ENCODE peak calls at places on chromosome 2, in four cellular contexts. N, T, P and G are unnamed samples.

GRCh38 chr2:70123051-70123828 is 36.0 kb downstream of the PCBP1 start:
- DNase-seq in N (peak), T (no peak), P (no peak), G (peak)

GRCh38 chr2:143034292-143035074 is 94.7 kb upstream of the ARHGAP15 start:
- DNase-seq in N (peak), T (peak), P (no peak), G (no peak)

GRCh38 chr2:237156131-237156856 is 70.6 kb downstream of the COPS8 start:
- DNase-seq in N (no peak), T (no peak), P (no peak), G (no peak)

GRCh38 chr2:151087377-151087776 is 174.3 kb downstream of the RBM43 start:
- DNase-seq in N (no peak), T (no peak), P (no peak), G (no peak)

GRCh38 chr2:197628043-197628500 is 47.3 kb downstream of the RFTN2 start:
- DNase-seq in N (no peak), T (no peak), P (no peak), G (no peak)

GRCh38 chr2:216560695-216561370 is 62.2 kb downstream of the RPL37A start:
- DNase-seq in N (no peak), T (no peak), P (no peak), G (no peak)

GRCh38 chr2:117269574-117269973 is 544.9 kb upstream of the DDX18 start:
- DNase-seq in N (no peak), T (no peak), P (no peak), G (no peak)

GRCh38 chr2:96601382-96602292 is 36.5 kb downstream of the KANSL3 start:
- DNase-seq in N (peak), T (no peak), P (no peak), G (no peak)

GRCh38 chr2:19137433-19137832 is 221.0 kb downstream of the OSR1 start:
- DNase-seq in N (no peak), T (no peak), P (no peak), G (no peak)